ENCODE peak calls at places on chromosomes 12 and 14, in ten cellular contexts. D, B, W, I, P, N, Z, H, X and K are unnamed samples.

GRCh38 chr12:95658386-95658785 is 107.1 kb upstream of the USP44 start:
- DNase-seq in B (no peak), P (no peak), D (no peak), Z (no peak), W (no peak), I (no peak), X (no peak), H (no peak), N (no peak), K (no peak)

GRCh38 chr12:93358058-93358457 is 19.7 kb upstream of the NUDT4 start:
- DNase-seq in H (no peak), W (no peak), D (no peak), I (no peak), B (no peak), N (no peak), P (no peak), X (no peak), Z (no peak), K (no peak)

GRCh38 chr12:90729741-90730140 is 225.2 kb downstream of the CCER1 start:
- DNase-seq in H (no peak), P (no peak), B (no peak), I (peak), D (peak), X (no peak), N (no peak), W (peak), Z (no peak), K (no peak)

GRCh38 chr14:74562515-74563232 is 49.4 kb downstream of the LTBP2 start:
- DNase-seq in Z (no peak), I (no peak), B (peak), X (no peak), W (no peak), N (no peak), P (no peak), H (peak), D (peak), K (no peak)

GRCh38 chr12:122099280-122099749 is 20.8 kb downstream of the MLXIP start:
- DNase-seq in P (no peak), H (peak), D (no peak), N (no peak), W (no peak), B (no peak), Z (no peak), X (no peak), I (no peak), K (no peak)

GRCh38 chr14:61911534-61911933 is 149.3 kb downstream of the SNAPC1 start:
- DNase-seq in H (peak), W (no peak), X (no peak), D (no peak), P (no peak), Z (no peak), B (peak), N (no peak), I (no peak), K (no peak)

GRCh38 chr12:121214855-121215745 is 5.2 kb downstream of the P2RX4 start:
- DNase-seq in P (no peak), B (no peak), X (no peak), N (no peak), I (no peak), D (peak), H (no peak), Z (no peak), W (no peak), K (no peak)

GRCh38 chr12:57740656-57741412 is 2.3 kb upstream of the AGAP2 start:
- DNase-seq in H (peak), N (no peak), Z (no peak), I (peak), X (no peak), W (no peak), P (peak), B (no peak), D (no peak), K (no peak)

GRCh38 chr12:99455350-99456037 is 192.1 kb upstream of the GARIN6 start:
- DNase-seq in I (peak), D (no peak), N (no peak), W (no peak), H (peak), X (no peak), P (no peak), B (peak), Z (no peak), K (no peak)

GRCh38 chr14:39265032-39265431 is 31.3 kb downstream of the MIA2 start:
- DNase-seq in X (no peak), B (no peak), I (no peak), N (no peak), P (no peak), W (no peak), H (peak), Z (no peak), D (peak), K (peak)

GRCh38 chr14:30710870-30711269 is 88.8 kb downstream of the SCFD1 start:
- DNase-seq in I (no peak), B (no peak), Z (no peak), N (no peak), D (peak), W (no peak), P (no peak), H (no peak), X (no peak), K (no peak)

GRCh38 chr14:88829188-88829587 is 4.7 kb downstream of the TTC8 start:
- DNase-seq in N (no peak), X (no peak), P (no peak), Z (no peak), I (no peak), D (no peak), B (no peak), W (no peak), H (no peak), K (no peak)

GRCh38 chr14:106877527-106877926 is 1351.1 kb downstream of the TMEM121 start:
- DNase-seq in H (peak), N (no peak), D (no peak), P (no peak), X (no peak), W (no peak), Z (no peak), B (no peak), I (no peak), K (no peak)

GRCh38 chr12:53828598-53828997 is 76.8 kb upstream of the CISTR start:
- DNase-seq in I (no peak), P (no peak), X (no peak), W (no peak), Z (no peak), D (no peak), H (no peak), N (no peak), B (no peak), K (no peak)